ENCODE peak calls at places on chromosomes 16 and 17, in four cellular contexts. B, L, W and S are unnamed samples.

GRCh38 chr16:84930298-84931106 is 80.8 kb downstream of the ZDHHC7 start:
- DNase-seq in B (no peak), L (no peak), W (no peak), S (no peak)

GRCh38 chr17:82170412-82170961 is 42.2 kb downstream of the CCDC57 start:
- DNase-seq in B (no peak), L (no peak), W (no peak), S (no peak)

GRCh38 chr16:53829186-53829747 is 125.3 kb downstream of the FTO start:
- DNase-seq in B (no peak), L (no peak), W (peak; percentile 25), S (no peak)

GRCh38 chr17:72030067-72030899 is 90.5 kb upstream of the SOX9 start:
- DNase-seq in B (no peak), L (no peak), W (peak; percentile 80), S (peak; percentile 79)

GRCh38 chr17:60169921-60170817 is 20.4 kb downstream of the CA4 start:
- DNase-seq in B (no peak), L (no peak), W (peak; percentile 71), S (no peak)

GRCh38 chr16:7405166-7405565 is 72.5 kb downstream of the RBFOX1 start:
- DNase-seq in B (no peak), L (peak; percentile 15), W (no peak), S (no peak)

GRCh38 chr17:10836966-10837599 is 804 bp downstream of the PIRT start:
- DNase-seq in B (no peak), L (no peak), W (no peak), S (no peak)

GRCh38 chr16:77511053-77511452 is 76.2 kb upstream of the ADAMTS18 start:
- DNase-seq in B (no peak), L (no peak), W (no peak), S (no peak)

GRCh38 chr17:81868674-81869220 is 2.4 kb downstream of the ARHGDIA start:
- DNase-seq in B (peak; percentile 90), L (peak; percentile 62), W (peak; percentile 92), S (no peak)

GRCh38 chr16:88993946-88994600 is 17.1 kb upstream of the CBFA2T3 start:
- DNase-seq in B (no peak), L (no peak), W (no peak), S (no peak)

GRCh38 chr17:31048780-31049179 is 46.0 kb upstream of the NF1 start:
- DNase-seq in B (no peak), L (no peak), W (no peak), S (no peak)

GRCh38 chr16:10941127-10941933 is 938 bp downstream of the DEXI start:
- DNase-seq in B (no peak), L (peak; percentile 50), W (no peak), S (no peak)

GRCh38 chr17:59406808-59407381 is 75.4 kb downstream of the YPEL2 start:
- DNase-seq in B (no peak), L (no peak), W (peak; percentile 60), S (no peak)

GRCh38 chr16:87169509-87169985 is 147.6 kb downstream of the C16orf95 start:
- DNase-seq in B (no peak), L (no peak), W (no peak), S (no peak)

GRCh38 chr16:10616744-10617640 is 36.6 kb upstream of the EMP2 start:
- DNase-seq in B (peak; percentile 81), L (peak; percentile 59), W (peak; percentile 68), S (no peak)

GRCh38 chr16:83390759-83391158 is 417.0 kb upstream of the HSBP1 start:
- DNase-seq in B (no peak), L (no peak), W (no peak), S (no peak)

GRCh38 chr17:59829217-59830006 is 63.3 kb downstream of the TUBD1 start:
- DNase-seq in B (no peak), L (no peak), W (peak; percentile 98), S (peak; percentile 87)

GRCh38 chr17:66337866-66338472 is 35.6 kb downstream of the PRKCA start:
- DNase-seq in B (no peak), L (no peak), W (no peak), S (no peak)

GRCh38 chr17:79395046-79395445 is 215.8 kb downstream of the RBFOX3 start:
- DNase-seq in B (no peak), L (no peak), W (no peak), S (no peak)

GRCh38 chr17:3622977-3623594 is 13.0 kb downstream of the SHPK start:
- DNase-seq in B (no peak), L (no peak), W (no peak), S (no peak)

GRCh38 chr17:42526031-42526444 is 10.0 kb upstream of the NAGLU start:
- DNase-seq in B (peak; percentile 49), L (no peak), W (peak; percentile 58), S (no peak)

GRCh38 chr16:29009050-29009837 is 24.4 kb downstream of the LAT start:
- DNase-seq in B (no peak), L (no peak), W (no peak), S (no peak)

GRCh38 chr16:88769617-88770458 is 15.2 kb downstream of the PIEZO1 start:
- DNase-seq in B (no peak), L (no peak), W (no peak), S (peak; percentile 77)

GRCh38 chr17:55005520-55005919 is 37.0 kb downstream of the STXBP4 start:
- DNase-seq in B (no peak), L (no peak), W (peak; percentile 38), S (no peak)

GRCh38 chr17:42989726-42990652 is 8.2 kb upstream of the RPL27 start:
- DNase-seq in B (no peak), L (no peak), W (no peak), S (no peak)

GRCh38 chr16:77430360-77430759 is 4.5 kb downstream of the ADAMTS18 start:
- DNase-seq in B (no peak), L (no peak), W (no peak), S (no peak)

DNA sequence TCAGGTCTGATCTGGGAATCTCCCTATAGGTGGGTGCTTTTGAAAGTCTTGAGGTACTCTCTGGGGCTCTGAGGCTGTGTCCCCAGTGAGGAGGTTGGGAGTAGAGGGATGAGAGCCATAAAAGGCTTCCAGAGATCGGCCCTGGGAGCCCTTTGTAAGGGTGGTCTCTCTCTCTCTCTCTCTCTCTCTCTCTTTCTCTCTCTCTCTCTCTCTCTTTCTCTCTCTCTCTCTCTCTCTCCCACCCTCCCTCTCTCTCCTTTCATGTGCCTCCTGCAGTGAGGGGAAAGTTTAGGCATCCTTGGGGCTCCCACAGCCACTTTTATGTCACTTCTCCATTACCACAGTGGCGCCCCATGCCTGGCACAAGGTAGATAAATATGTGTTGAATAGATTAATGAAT is 271.3 kb upstream of the N4BP1 start:
- DNase-seq in B (no peak), L (no peak), W (no peak), S (no peak)
- H3K27me3 ChIP-seq in B (no peaks in the 10 kb centered on the region), L (no peaks in the 10 kb centered on the region), W (no peaks in the 10 kb centered on the region), S (no peaks in the 10 kb centered on the region)

DNA sequence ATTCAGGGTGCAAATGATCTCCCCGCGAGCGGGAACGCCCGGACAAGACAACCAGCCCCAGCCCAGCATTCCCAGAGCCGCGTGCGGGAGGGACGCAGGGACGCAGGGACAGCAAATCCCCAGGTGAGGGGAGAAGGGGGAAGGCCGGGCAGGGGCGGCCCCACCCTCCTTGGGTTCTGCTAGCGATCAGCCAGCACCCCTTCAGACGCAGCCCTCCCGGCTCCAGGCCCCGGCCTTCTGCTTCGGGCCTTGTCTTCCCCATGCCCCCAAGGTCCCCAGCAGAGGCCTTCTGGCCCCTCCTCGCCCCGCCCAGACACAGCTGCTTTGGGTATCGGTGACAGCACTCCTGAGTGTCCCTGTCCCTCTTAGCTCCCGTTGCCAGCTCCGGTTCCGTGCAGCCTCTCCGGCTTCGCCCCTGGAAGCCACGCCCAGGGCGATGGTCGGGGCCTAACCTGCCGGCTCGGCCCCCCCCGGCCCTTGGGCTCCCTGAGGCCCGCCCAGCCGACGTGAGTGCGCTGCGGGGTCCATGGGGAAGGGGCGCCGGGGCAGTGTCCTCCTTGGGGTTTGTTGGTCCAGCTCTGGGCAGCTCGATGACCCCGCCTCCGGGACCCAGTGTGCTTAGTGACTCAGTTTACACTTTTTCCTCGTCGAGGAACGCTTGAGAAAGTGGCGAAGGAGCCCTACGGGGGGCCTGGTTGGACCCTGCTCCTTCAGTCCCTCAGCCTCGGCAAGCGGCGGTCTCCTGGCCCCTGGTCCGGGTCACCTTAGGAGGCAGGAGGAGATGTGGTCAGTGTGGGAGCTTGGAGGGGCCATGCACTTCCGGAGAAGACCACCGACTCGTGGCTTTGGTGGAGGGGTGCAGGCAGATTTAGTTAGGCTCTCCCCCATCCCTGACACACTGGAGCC is 50.5 kb upstream of the AMZ2 start:
- DNase-seq in B (peak; percentile 74), L (no peak), W (no peak), S (no peak)
- H3K4me3 ChIP-seq in B (no peak overlapping the region), L (no peak overlapping the region), W (peak overlapping the region; percentile 34), S (peak overlapping the region; percentile 42)

GRCh38 chr17:40526668-40527067 is 25.2 kb upstream of the TNS4 start:
- DNase-seq in B (peak; percentile 61), L (no peak), W (peak; percentile 30), S (no peak)

GRCh38 chr17:40522961-40523310 is 21.5 kb upstream of the TNS4 start:
- DNase-seq in B (peak; percentile 2), L (no peak), W (no peak), S (no peak)

GRCh38 chr17:40522250-40522960 is 21.0 kb upstream of the TNS4 start:
- DNase-seq in B (peak; percentile 15), L (no peak), W (peak; percentile 40), S (no peak)

GRCh38 chr17:40524243-40524965 is 23.0 kb upstream of the TNS4 start:
- DNase-seq in B (peak; percentile 20), L (no peak), W (no peak), S (no peak)

DNA sequence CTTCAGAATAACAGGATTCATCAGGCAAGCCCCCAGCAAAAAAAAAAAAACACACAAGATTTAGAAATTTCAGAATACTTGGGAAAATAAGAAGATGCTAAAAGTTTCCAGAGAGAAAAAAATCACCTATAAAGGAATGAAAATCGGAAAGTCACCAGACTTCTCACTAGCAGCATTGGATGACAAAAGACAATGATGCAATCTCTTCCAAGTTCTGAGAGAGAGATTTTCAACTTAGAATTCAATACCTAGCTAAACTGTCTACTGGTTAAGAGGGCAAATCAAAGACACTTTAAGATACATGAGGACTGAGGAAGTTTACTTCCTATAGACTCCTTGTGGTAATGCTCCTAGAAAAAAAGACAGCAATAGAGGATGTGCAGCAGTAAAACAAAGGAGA is 23.9 kb upstream of the TNS4 start:
- DNase-seq in B (no peak), L (no peak), W (no peak), S (no peak)
- H3K27me3 ChIP-seq in B (no peaks in the 10 kb centered on the region), L (no peaks in the 10 kb centered on the region), W (no peaks in the 10 kb centered on the region), S (no peaks in the 10 kb centered on the region)

DNA sequence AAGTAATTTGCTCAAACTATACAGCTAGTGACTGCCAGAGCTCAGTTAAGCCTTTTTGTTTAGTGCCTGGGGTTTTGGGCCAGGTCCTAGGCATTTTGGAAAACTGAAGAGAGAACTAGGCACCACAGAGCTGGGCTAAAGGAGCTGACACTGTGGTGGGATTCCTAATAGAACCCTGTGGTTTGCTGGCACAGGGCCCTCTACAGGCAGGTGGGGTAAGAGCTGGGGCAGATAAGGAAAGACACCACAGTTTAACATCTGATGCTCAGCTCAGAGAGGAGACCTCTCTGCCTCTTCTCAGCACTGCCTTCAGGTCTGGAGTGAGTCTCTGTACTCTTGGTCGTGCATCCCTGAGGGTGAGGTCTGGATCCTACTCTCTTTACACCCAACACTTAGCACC is 121.2 kb downstream of the SNX11 start:
- DNase-seq in B (no peak), L (no peak), W (no peak), S (no peak)
- H3K4me3 ChIP-seq in B (no peak overlapping the region), L (no peak overlapping the region), W (no peak overlapping the region), S (no peak overlapping the region)